ENCODE peak calls at places on chromosomes 5 and 9, in four cellular contexts. W, C, L and I are unnamed samples. For H3K4me1, the result is how much of the 10 kb centered on the place peaks cover.

GRCh38 chr9:89956331-89956730 is 351.5 kb downstream of the GADD45G start:
- DNase-seq in C (no peak), W (no peak), L (no peak), I (no peak)

GRCh38 chr5:125856949-125857348 is 566.3 kb upstream of the GRAMD2B start:
- DNase-seq in L (no peak), W (no peak), C (no peak), I (no peak)

GRCh38 chr5:108295588-108296368 is 86.1 kb downstream of the FBXL17 start:
- DNase-seq in L (no peak), C (no peak), W (no peak), I (no peak)

GRCh38 chr9:35611230-35611797 is 6.3 kb downstream of the TESK1 start:
- DNase-seq in C (no peak), L (no peak), W (no peak), I (no peak)

GRCh38 chr9:134225186-134225585 is 60.8 kb upstream of the RNU6ATAC start:
- DNase-seq in L (no peak), W (no peak), C (peak), I (no peak)

GRCh38 chr5:136034492-136034891 is 5.7 kb downstream of the TGFBI start:
- DNase-seq in L (no peak), C (no peak), W (no peak), I (no peak)

GRCh38 chr9:94799578-94800264 is 73.2 kb downstream of the AOPEP start:
- DNase-seq in L (no peak), C (no peak), W (no peak), I (no peak)

GRCh38 chr5:41925555-41925946 is 470 bp downstream of the FBXO4 start:
- DNase-seq in C (peak), W (peak), L (peak), I (no peak)

GRCh38 chr9:112542893-112543292 is 56.3 kb downstream of the KIAA1958 start:
- DNase-seq in C (no peak), L (no peak), W (no peak), I (no peak)

GRCh38 chr5:135386096-135386495 is 12.9 kb downstream of the MACROH2A1 start:
- DNase-seq in C (no peak), W (no peak), L (no peak), I (no peak)

GRCh38 chr9:29203216-29203930 is 1630.1 kb upstream of the C9orf72 start:
- DNase-seq in W (no peak), L (no peak), C (no peak), I (no peak)

GRCh38 chr9:133919253-133920115 is 72.6 kb downstream of the VAV2 start:
- DNase-seq in L (no peak), C (no peak), W (no peak), I (no peak)

GRCh38 chr5:58184910-58185309 is 275.0 kb downstream of the PLK2 start:
- DNase-seq in C (no peak), L (no peak), W (no peak), I (no peak)

GRCh38 chr5:164207646-164208045 is 702.2 kb downstream of the MAT2B start:
- DNase-seq in W (no peak), L (no peak), C (no peak), I (no peak)

GRCh38 chr9:117528225-117528624 is 113.4 kb upstream of the ASTN2 start:
- DNase-seq in C (no peak), L (no peak), W (no peak), I (no peak)

GRCh38 chr9:4691794-4692193 is 12.4 kb downstream of the CDC37L1 start:
- DNase-seq in C (no peak), L (no peak), W (no peak), I (no peak)

GRCh38 chr5:43802651-43803050 is 199.7 kb downstream of the NNT start:
- DNase-seq in L (no peak), W (no peak), C (no peak), I (no peak)

GRCh38 chr9:84153885-84154284 is 173.3 kb downstream of the RMI1 start:
- DNase-seq in W (no peak), L (no peak), C (no peak), I (no peak)

GRCh38 chr5:59588922-59589321 is 304.6 kb downstream of the PDE4D start:
- DNase-seq in W (no peak), L (no peak), C (no peak), I (no peak)

GRCh38 chr9:109181284-109181683 is 14.2 kb upstream of the FRRS1L start:
- DNase-seq in C (no peak), L (no peak), W (no peak), I (no peak)

GRCh38 chr5:72541501-72542235 is 34.5 kb upstream of the ZNF366 start:
- DNase-seq in L (no peak), C (no peak), W (no peak), I (no peak)

GRCh38 chr5:168132186-168132585 is 159.3 kb upstream of the WWC1 start:
- DNase-seq in C (no peak), L (no peak), W (no peak), I (no peak)

GRCh38 chr5:74543162-74543995 is 97.1 kb downstream of the ENC1 start:
- DNase-seq in C (no peak), W (no peak), L (no peak), I (no peak)

GRCh38 chr9:133309608-133310007 is 26.4 kb downstream of the SURF6 start:
- DNase-seq in L (no peak), C (no peak), W (no peak), I (no peak)

GRCh38 chr5:92328584-92329259 is 945.6 kb upstream of the ARRDC3 start:
- DNase-seq in C (no peak), W (no peak), L (no peak), I (no peak)

GRCh38 chr9:122059214-122059978 is 33.7 kb downstream of the TTLL11 start:
- DNase-seq in L (no peak), W (no peak), C (no peak), I (no peak)

GRCh38 chr5:73957397-73958001 is 331.5 kb downstream of the ARHGEF28 start:
- DNase-seq in W (no peak), C (no peak), L (no peak), I (no peak)

GRCh38 chr9:9881692-9882091 is 731.1 kb downstream of the PTPRD start:
- DNase-seq in L (no peak), W (no peak), C (no peak), I (no peak)

GRCh38 chr5:178232124-178232919 is at the start of gene PHYKPL:
- DNase-seq in C (peak), L (peak), W (peak), I (no peak)

GRCh38 chr5:170361600-170361999 is 27.6 kb downstream of the KCNMB1 start:
- DNase-seq in W (no peak), C (no peak), L (no peak), I (no peak)
- H3K4me1 ChIP-seq in W (under half), C (under half), L (under half), I (under half)

DNA sequence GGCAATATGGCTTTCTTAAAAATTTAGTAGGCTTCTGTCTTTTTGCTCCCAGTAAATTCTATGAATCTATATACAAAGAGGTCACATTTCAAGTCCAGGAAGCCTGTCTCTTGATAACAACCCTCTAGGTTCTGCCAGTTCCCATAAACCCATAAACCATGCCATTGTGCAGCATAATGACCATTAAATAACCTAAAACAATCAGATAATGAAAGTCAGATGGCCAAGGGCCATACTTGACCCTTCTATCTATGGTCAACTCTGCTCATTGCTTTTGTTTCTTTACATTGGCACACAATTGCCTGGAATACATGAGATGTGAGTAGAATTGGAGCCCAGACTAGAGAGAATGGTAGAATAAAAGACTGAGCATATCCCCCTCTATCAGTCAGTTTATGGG is 305.4 kb upstream of the KIF2A start:
- DNase-seq in L (no peak), W (no peak), C (no peak), I (no peak)
- H3K4me3 ChIP-seq in L (no peak), W (no peak), C (no peak), I (no peak)

GRCh38 chr5:7391215-7391614 is 4.7 kb upstream of the ADCY2 start:
- DNase-seq in W (no peak), L (no peak), C (no peak), I (no peak)
- TF ChIP-seq CTCF in W (no peak), L (no peak), C (no peak), I (no peak)

GRCh38 chr9:136526625-136527066 is 19.2 kb downstream of the NOTCH1 start:
- DNase-seq in C (peak), L (peak), W (peak), I (no peak)
- H3K4me1 ChIP-seq in C (half or more), L (under half), W (half or more), I (under half)

GRCh38 chr9:127295005-127295404 is 30.4 kb downstream of the GARNL3 start:
- DNase-seq in L (no peak), C (no peak), W (no peak), I (no peak)

GRCh38 chr9:127291379-127291778 is 26.8 kb downstream of the GARNL3 start:
- DNase-seq in L (no peak), W (no peak), C (no peak), I (no peak)

GRCh38 chr9:127293314-127293713 is 28.7 kb downstream of the GARNL3 start:
- DNase-seq in C (no peak), W (no peak), L (no peak), I (no peak)

GRCh38 chr9:127292415-127292814 is 27.8 kb downstream of the GARNL3 start:
- DNase-seq in C (no peak), L (no peak), W (no peak), I (no peak)

DNA sequence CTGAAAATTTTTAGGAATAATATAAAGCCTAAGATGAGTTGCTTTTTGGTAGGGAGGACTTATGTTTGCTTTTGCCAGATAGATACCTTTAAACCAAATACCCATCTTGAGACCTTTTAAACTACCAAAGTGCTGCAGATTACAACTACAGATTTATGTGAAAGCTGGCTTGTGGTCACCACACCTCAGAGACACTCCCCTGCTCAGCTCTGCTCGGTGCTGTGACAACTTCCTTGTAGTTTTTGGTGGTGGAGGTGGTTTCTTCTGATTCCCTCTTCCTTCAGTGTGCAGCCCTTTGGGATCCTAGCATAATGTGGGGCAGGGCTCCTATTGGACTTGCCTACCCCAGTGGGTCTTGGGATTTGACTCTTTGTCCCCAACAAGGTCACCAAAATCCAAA is 29.2 kb downstream of the GARNL3 start:
- DNase-seq in C (no peak), L (no peak), W (no peak), I (no peak)
- H3K4me3 ChIP-seq in C (no peak), L (no peak), W (no peak), I (no peak)

DNA sequence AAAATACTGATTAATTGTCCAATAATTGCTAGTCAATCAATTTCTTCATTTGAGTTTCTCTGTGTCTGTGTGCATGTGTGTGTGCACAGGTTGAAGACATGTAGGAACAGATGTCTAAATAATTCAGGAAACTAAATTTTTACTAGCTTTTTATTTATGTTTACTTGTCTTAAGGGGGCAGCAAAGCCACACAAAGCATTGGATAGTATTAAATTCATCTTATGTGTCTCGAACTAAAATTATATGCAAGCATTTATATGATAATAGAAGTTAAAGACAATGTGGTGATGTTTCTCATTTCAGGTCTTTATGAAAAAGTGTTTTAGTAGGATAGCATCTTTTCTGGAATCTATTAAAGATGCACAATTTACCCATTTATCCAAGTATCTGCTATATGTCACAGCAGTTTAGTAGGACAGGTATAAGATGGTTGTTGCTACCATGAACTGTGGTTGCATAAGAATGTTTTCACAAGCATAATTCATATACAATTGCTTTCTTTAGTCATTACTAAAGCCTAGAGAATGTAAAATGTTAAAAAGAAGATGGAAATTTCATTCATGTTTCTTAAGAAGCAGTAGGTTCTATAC is 784.6 kb upstream of the NUDT12 start:
- DNase-seq in W (no peak), L (no peak), C (no peak), I (no peak)
- TF ChIP-seq CTCF in W (no peak), L (no peak), C (no peak), I (no peak)

GRCh38 chr9:124206391-124206790 is 51.4 kb upstream of the NEK6 start:
- DNase-seq in L (no peak), W (no peak), C (no peak), I (no peak)

GRCh38 chr9:124209774-124210173 is 48.0 kb upstream of the NEK6 start:
- DNase-seq in W (no peak), L (no peak), C (no peak), I (no peak)

GRCh38 chr9:124208571-124208970 is 49.2 kb upstream of the NEK6 start:
- DNase-seq in L (peak), C (no peak), W (no peak), I (no peak)

GRCh38 chr9:124210697-124211096 is 47.1 kb upstream of the NEK6 start:
- DNase-seq in C (no peak), L (no peak), W (no peak), I (no peak)

GRCh38 chr9:124209279-124209678 is 48.5 kb upstream of the NEK6 start:
- DNase-seq in C (no peak), L (no peak), W (no peak), I (no peak)
- H3K4me1 ChIP-seq in C (under half), L (under half), W (under half), I (under half)

DNA sequence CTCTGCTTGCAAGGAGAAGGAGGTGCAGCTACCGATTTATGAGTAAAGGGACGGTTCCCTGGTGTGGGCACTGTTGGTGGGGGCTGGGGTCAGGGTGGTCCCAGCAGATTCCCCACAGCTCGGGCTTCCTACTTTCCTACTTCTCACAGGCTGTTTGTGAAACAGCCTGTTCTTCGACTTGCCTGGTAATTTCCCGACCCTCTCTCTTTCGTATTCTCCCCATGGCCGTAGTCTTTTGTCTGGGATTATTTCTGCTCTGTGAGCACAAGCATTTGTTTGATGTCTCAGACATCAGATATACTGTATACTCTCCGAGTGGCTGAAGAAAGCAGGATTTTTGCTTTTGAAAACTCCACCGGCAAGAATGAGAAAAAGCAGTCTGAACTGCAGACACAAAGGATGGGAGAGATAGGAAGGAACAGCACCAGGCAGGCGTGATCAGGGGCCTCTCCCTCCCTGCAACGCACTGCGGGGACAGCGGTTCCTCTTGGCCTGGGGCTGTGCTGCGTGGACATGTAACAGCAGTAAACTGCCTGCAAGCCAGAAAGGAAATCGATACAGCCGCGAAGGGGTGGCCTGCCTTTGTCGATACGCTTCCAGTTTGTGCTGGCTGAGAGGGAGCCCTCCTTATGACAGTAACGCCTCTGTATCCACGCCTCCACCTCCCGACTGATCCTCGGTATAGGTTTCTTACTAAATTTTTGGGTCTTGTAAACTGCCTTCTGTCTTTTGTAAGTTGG is 313.9 kb upstream of the TLE4 start:
- DNase-seq in C (no peak), W (no peak), L (no peak), I (no peak)
- H3K4me3 ChIP-seq in C (no peak), W (no peak), L (no peak), I (peak)

GRCh38 chr9:13484186-13484585 is 204.7 kb upstream of the MPDZ start:
- DNase-seq in C (no peak), L (no peak), W (peak), I (no peak)

GRCh38 chr9:13487936-13488335 is 208.4 kb upstream of the MPDZ start:
- DNase-seq in L (no peak), W (no peak), C (no peak), I (no peak)

GRCh38 chr9:13487071-13487470 is 207.6 kb upstream of the MPDZ start:
- DNase-seq in C (no peak), W (no peak), L (no peak), I (no peak)

GRCh38 chr9:13487498-13487897 is 208.0 kb upstream of the MPDZ start:
- DNase-seq in C (no peak), W (no peak), L (no peak), I (no peak)

DNA sequence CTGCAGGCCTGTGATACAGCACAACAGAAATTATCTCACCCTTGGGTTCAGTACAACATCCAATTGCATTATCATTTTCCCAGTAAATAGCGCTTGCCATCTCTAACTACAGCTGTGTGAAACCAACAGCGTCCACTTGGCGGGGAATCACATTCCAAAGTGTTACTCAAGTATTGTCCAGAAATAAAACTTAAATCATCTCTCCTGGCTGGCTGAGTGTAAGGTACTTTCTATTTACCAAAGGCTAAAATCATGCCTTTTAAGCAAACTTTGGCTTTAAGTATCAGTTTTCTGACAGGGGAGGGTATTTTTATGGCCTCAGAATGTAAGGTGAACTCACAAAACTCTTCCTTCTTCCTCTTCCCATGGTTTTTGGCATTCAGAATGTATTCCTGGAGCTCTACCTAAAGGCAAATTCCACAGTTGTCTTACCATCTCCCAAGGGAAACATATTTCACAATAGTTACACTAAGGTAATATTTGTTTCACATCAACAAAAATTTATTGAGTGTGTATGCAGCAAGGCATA is 205.6 kb upstream of the MPDZ start:
- DNase-seq in C (no peak), L (no peak), W (peak), I (no peak)
- TF ChIP-seq CTCF in C (no peak), L (no peak), W (no peak), I (no peak)